ENCODE peak calls at places on chromosomes 5 and 9, in nine cellular contexts. K is lung; Y is right atrium auricular region; W is transverse colon; E is prostate gland; Z is AG04450; V is HepG2; I is CD8-positive, alpha-beta memory T cell; S is uterus. F is an unnamed sample.
A peak's percentile ranks its signal among the peaks of the same experiment; 100 is the strongest.

GRCh38 chr9:114371986-114372917 is 15.5 kb downstream of the AKNA start:
- DNase-seq in K (no peak), Y (no peak), W (peak; percentile 45), E (no peak), Z (no peak), V (no peak), I (peak; percentile 52), S (peak; percentile 74), F (no peak)

GRCh38 chr5:170159101-170159698 is 53.5 kb downstream of the FOXI1 start:
- DNase-seq in K (no peak), Y (no peak), W (no peak), E (no peak), Z (no peak), V (no peak), I (no peak), S (no peak), F (peak; percentile 82)

GRCh38 chr9:133023117-133023890 is 7.5 kb upstream of the GTF3C5 start:
- DNase-seq in K (no peak), Y (no peak), W (peak; percentile 67), E (no peak), Z (no peak), V (no peak), I (peak; percentile 18), S (no peak), F (no peak)

GRCh38 chr5:77305921-77306320 is 95.4 kb downstream of the PDE8B start:
- DNase-seq in K (no peak), Y (no peak), W (no peak), E (no peak), Z (no peak), V (no peak), I (no peak), S (peak; percentile 80), F (peak; percentile 83)

GRCh38 chr9:119101048-119101447 is 268.2 kb downstream of the BRINP1 start:
- DNase-seq in K (no peak), Y (no peak), W (no peak), E (no peak), Z (no peak), V (no peak), I (no peak), S (no peak), F (no peak)

GRCh38 chr9:27548055-27548741 is 18.6 kb upstream of the MOB3B start:
- DNase-seq in K (no peak), Y (no peak), W (no peak), E (no peak), Z (no peak), V (no peak), I (no peak), S (no peak), F (no peak)

GRCh38 chr5:167903243-167903642 is 388.2 kb upstream of the WWC1 start:
- DNase-seq in K (no peak), Y (no peak), W (no peak), E (no peak), Z (no peak), V (no peak), I (no peak), S (no peak), F (no peak)

GRCh38 chr9:106920701-106921283 is 57.8 kb downstream of the ZNF462 start:
- DNase-seq in K (no peak), Y (no peak), W (peak; percentile 65), E (no peak), Z (no peak), V (peak; percentile 18), I (no peak), S (no peak), F (no peak)

GRCh38 chr9:134678671-134679443 is 37.3 kb downstream of the COL5A1 start:
- DNase-seq in K (no peak), Y (no peak), W (no peak), E (no peak), Z (no peak), V (no peak), I (no peak), S (no peak), F (no peak)

GRCh38 chr9:29285818-29286217 is 1712.5 kb upstream of the C9orf72 start:
- DNase-seq in K (no peak), Y (no peak), W (no peak), E (no peak), Z (no peak), V (no peak), I (no peak), S (no peak), F (no peak)

GRCh38 chr5:1546556-1546955 is 22.8 kb upstream of the LPCAT1 start:
- DNase-seq in K (peak; percentile 31), Y (peak; percentile 58), W (no peak), E (no peak), Z (no peak), V (no peak), I (no peak), S (peak; percentile 8), F (no peak)

GRCh38 chr5:3197699-3198098 is 397.9 kb upstream of the IRX1 start:
- DNase-seq in K (no peak), Y (no peak), W (no peak), E (no peak), Z (no peak), V (no peak), I (no peak), S (no peak), F (no peak)

GRCh38 chr5:147382776-147383175 is 127.1 kb downstream of the DPYSL3 start:
- DNase-seq in K (no peak), Y (no peak), W (no peak), E (no peak), Z (no peak), V (no peak), I (no peak), S (no peak), F (no peak)
- H3K4me3 ChIP-seq in K (no peak overlapping the region), Y (peak overlapping the region; percentile 33), W (peak overlapping the region; percentile 14), E (no peak overlapping the region), Z (peak overlapping the region; percentile 33), V (no peak overlapping the region), I (no peak overlapping the region), S (no peak overlapping the region), F (no peak overlapping the region)

GRCh38 chr9:1222511-1222910 is 172.4 kb downstream of the DMRT2 start:
- DNase-seq in K (no peak), Y (no peak), W (no peak), E (no peak), Z (peak; percentile 42), V (no peak), I (no peak), S (no peak), F (no peak)

GRCh38 chr9:1216532-1216931 is 166.4 kb downstream of the DMRT2 start:
- DNase-seq in K (no peak), Y (no peak), W (no peak), E (no peak), Z (no peak), V (no peak), I (no peak), S (no peak), F (peak; percentile 18)

GRCh38 chr9:1219284-1219683 is 169.1 kb downstream of the DMRT2 start:
- DNase-seq in K (no peak), Y (no peak), W (no peak), E (no peak), Z (no peak), V (no peak), I (no peak), S (no peak), F (no peak)

GRCh38 chr9:1217076-1217475 is 166.9 kb downstream of the DMRT2 start:
- DNase-seq in K (no peak), Y (no peak), W (no peak), E (no peak), Z (no peak), V (no peak), I (no peak), S (no peak), F (no peak)
- H3K9me3 ChIP-seq in K (no peaks in the 10 kb centered on the region), Y (no peaks in the 10 kb centered on the region), W (no peaks in the 10 kb centered on the region), E (no peaks in the 10 kb centered on the region), Z (no peaks in the 10 kb centered on the region), V (no peaks in the 10 kb centered on the region), I (no peaks in the 10 kb centered on the region), S (no peaks in the 10 kb centered on the region), F (no peaks in the 10 kb centered on the region)

GRCh38 chr5:138468133-138468965 is 3.1 kb downstream of the EGR1 start:
- DNase-seq in K (no peak), Y (peak; percentile 68), W (no peak), E (no peak), Z (peak; percentile 41), V (no peak), I (peak; percentile 37), S (no peak), F (no peak)
- H3K4me3 ChIP-seq in K (no peak overlapping the region), Y (peak overlapping the region; percentile 73), W (no peak overlapping the region), E (no peak overlapping the region), Z (peak overlapping the region; percentile 94), V (no peak overlapping the region), I (no peak overlapping the region), S (no peak overlapping the region), F (peak overlapping the region; percentile 8)

GRCh38 chr5:172508471-172509404 is 54.4 kb upstream of the SH3PXD2B start:
- DNase-seq in K (peak; percentile 11), Y (peak; percentile 47), W (peak; percentile 4), E (no peak), Z (no peak), V (no peak), I (no peak), S (peak; percentile 7), F (no peak)

GRCh38 chr5:172505840-172506638 is 51.7 kb upstream of the SH3PXD2B start:
- DNase-seq in K (peak; percentile 15), Y (peak; percentile 30), W (peak; percentile 5), E (no peak), Z (no peak), V (no peak), I (no peak), S (peak; percentile 12), F (no peak)

GRCh38 chr5:172509405-172509781 is 55.1 kb upstream of the SH3PXD2B start:
- DNase-seq in K (peak; percentile 27), Y (peak; percentile 57), W (peak; percentile 4), E (no peak), Z (no peak), V (no peak), I (no peak), S (peak; percentile 57), F (no peak)

GRCh38 chr5:172506921-172507320 is 52.6 kb upstream of the SH3PXD2B start:
- DNase-seq in K (peak; percentile 16), Y (peak; percentile 11), W (no peak), E (no peak), Z (no peak), V (no peak), I (no peak), S (peak; percentile 11), F (no peak)

DNA sequence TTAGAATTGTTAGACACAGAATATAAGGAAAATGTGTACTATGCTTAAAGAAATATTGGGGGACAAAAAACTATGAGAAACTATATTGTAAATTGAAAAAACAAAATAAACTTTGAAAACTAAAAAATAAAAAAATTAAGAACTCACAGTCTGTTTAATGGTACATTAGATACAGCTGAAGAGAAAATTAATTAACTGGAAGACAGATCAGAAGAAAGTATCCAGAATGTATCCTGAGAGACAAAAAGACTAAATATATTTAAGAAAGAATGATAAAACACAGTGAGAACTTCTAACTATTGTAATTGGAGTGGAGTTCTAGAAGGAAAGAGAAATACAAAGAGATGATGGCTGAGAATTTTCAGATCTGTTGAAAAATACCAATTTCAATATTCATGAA is 57.6 kb upstream of the SH3PXD2B start:
- DNase-seq in K (no peak), Y (no peak), W (no peak), E (no peak), Z (no peak), V (no peak), I (no peak), S (no peak), F (no peak)
- H3K9me3 ChIP-seq in K (peaks cover 4% of the 10 kb centered on the region), Y (no peaks in the 10 kb centered on the region), W (no peaks in the 10 kb centered on the region), E (no peaks in the 10 kb centered on the region), Z (no peaks in the 10 kb centered on the region), V (peaks cover 9% of the 10 kb centered on the region), I (no peaks in the 10 kb centered on the region), S (no peaks in the 10 kb centered on the region), F (peaks cover 18% of the 10 kb centered on the region)

GRCh38 chr5:90305022-90305720 is 104.4 kb downstream of the CETN3 start:
- DNase-seq in K (no peak), Y (no peak), W (no peak), E (no peak), Z (no peak), V (no peak), I (no peak), S (no peak), F (no peak)
- H3K4me3 ChIP-seq in K (no peak overlapping the region), Y (no peak overlapping the region), W (no peak overlapping the region), E (no peak overlapping the region), Z (no peak overlapping the region), V (no peak overlapping the region), I (no peak overlapping the region), S (no peak overlapping the region), F (no peak overlapping the region)